ENCODE peak calls at places on chromosomes 12 and 14, in eight cellular contexts. A is fibroblast of pulmonary artery, L is heart right ventricle, Q is Peyer's patch, M is endothelial cell, V is suprapubic skin, O is A549, G is mammary epithelial cell. X is an unnamed sample.

GRCh38 chr12:64077922-64078321 is 144.2 kb downstream of the KICS2 start:
- DNase-seq in A (peak; percentile 36), L (no peak), Q (no peak), M (no peak), V (no peak), O (peak; percentile 34), G (no peak), X (no peak)

GRCh38 chr12:42299392-42300308 is 26.2 kb downstream of the ZCRB1 start:
- DNase-seq in A (peak; percentile 46), L (no peak), Q (no peak), M (no peak), V (no peak), O (peak; percentile 49), G (peak; percentile 61), X (no peak)

GRCh38 chr12:131827961-131828534 is at the start of gene MMP17:
- DNase-seq in A (peak; percentile 63), L (peak; percentile 54), Q (peak; percentile 67), M (peak; percentile 64), V (no peak), O (peak; percentile 75), G (peak; percentile 34), X (peak; percentile 56)

GRCh38 chr14:67241416-67242362 is at the start of gene PALS1:
- DNase-seq in A (peak; percentile 85), L (no peak), Q (no peak), M (peak; percentile 83), V (no peak), O (peak; percentile 77), G (peak; percentile 84), X (no peak)

GRCh38 chr14:94136575-94137331 is 7.3 kb upstream of the IFI27L2 start:
- DNase-seq in A (peak; percentile 88), L (peak; percentile 88), Q (peak; percentile 96), M (peak; percentile 88), V (peak; percentile 92), O (peak; percentile 83), G (peak; percentile 71), X (peak; percentile 88)

GRCh38 chr14:67413806-67414769 is 2.1 kb upstream of the PLEK2 start:
- DNase-seq in A (peak; percentile 58), L (no peak), Q (no peak), M (no peak), V (no peak), O (peak; percentile 79), G (peak; percentile 96), X (no peak)

GRCh38 chr14:102231476-102232347 is 73.3 kb downstream of the MOK start:
- DNase-seq in A (no peak), L (no peak), Q (no peak), M (no peak), V (no peak), O (no peak), G (no peak), X (no peak)

GRCh38 chr12:108185002-108185401 is 55.9 kb downstream of the WSCD2 start:
- DNase-seq in A (no peak), L (no peak), Q (no peak), M (no peak), V (no peak), O (no peak), G (no peak), X (no peak)

GRCh38 chr12:63968685-63969084 is 124.2 kb downstream of the SRGAP1 start:
- DNase-seq in A (no peak), L (no peak), Q (no peak), M (no peak), V (no peak), O (no peak), G (no peak), X (no peak)

GRCh38 chr14:31207746-31208545 is at the start of gene HECTD1:
- DNase-seq in A (peak; percentile 88), L (peak; percentile 90), Q (peak; percentile 95), M (peak; percentile 96), V (peak; percentile 92), O (peak; percentile 92), G (peak; percentile 88), X (peak; percentile 93)

GRCh38 chr12:34287986-34288962 is 266.0 kb downstream of the ALG10 start:
- DNase-seq in A (no peak), L (no peak), Q (no peak), M (no peak), V (no peak), O (no peak), G (no peak), X (no peak)

GRCh38 chr14:51676549-51676948 is 24.8 kb downstream of the FRMD6 start:
- DNase-seq in A (peak; percentile 71), L (no peak), Q (no peak), M (no peak), V (no peak), O (no peak), G (peak; percentile 84), X (no peak)

GRCh38 chr12:114913871-114914801 is 230.2 kb upstream of the TBX3 start:
- DNase-seq in A (no peak), L (no peak), Q (peak; percentile 49), M (no peak), V (no peak), O (peak; percentile 82), G (peak; percentile 77), X (no peak)

GRCh38 chr12:6647083-6647604 is at the start of gene ACRBP:
- DNase-seq in A (peak; percentile 49), L (peak; percentile 87), Q (peak; percentile 86), M (peak; percentile 79), V (peak; percentile 85), O (no peak), G (no peak), X (peak; percentile 59)

GRCh38 chr12:121925361-121925725 is 7.0 kb downstream of the CFAP251 start:
- DNase-seq in A (peak; percentile 59), L (no peak), Q (no peak), M (no peak), V (no peak), O (no peak), G (no peak), X (no peak)

GRCh38 chr14:25759251-25759650 is 709.3 kb upstream of the STXBP6 start:
- DNase-seq in A (no peak), L (no peak), Q (no peak), M (no peak), V (no peak), O (no peak), G (no peak), X (no peak)

GRCh38 chr12:99910342-99910741 is 74.4 kb downstream of the ANKS1B start:
- DNase-seq in A (no peak), L (no peak), Q (no peak), M (no peak), V (no peak), O (no peak), G (no peak), X (no peak)
- TF ChIP-seq CTCF in A (no peak), L (no peak), Q (no peak), M (no peak), V (no peak), O (no peak), G (no peak), X (no peak)

GRCh38 chr12:77294016-77294415 is 228.6 kb upstream of the E2F7 start:
- DNase-seq in A (peak; percentile 24), L (no peak), Q (no peak), M (no peak), V (no peak), O (no peak), G (peak; percentile 27), X (no peak)
- TF ChIP-seq CTCF in A (no peak), L (no peak), Q (no peak), M (no peak), V (no peak), O (no peak), G (no peak), X (no peak)

GRCh38 chr14:105489607-105490317 is 1.3 kb upstream of the TEDC1 start:
- DNase-seq in A (peak; percentile 88), L (peak; percentile 80), Q (peak; percentile 96), M (peak; percentile 80), V (peak; percentile 95), O (peak; percentile 95), G (peak; percentile 84), X (peak; percentile 89)
- TF ChIP-seq CTCF in A (peak; percentile 69), L (peak; percentile 59), Q (peak; percentile 69), M (no peak), V (peak; percentile 35), O (peak; percentile 69), G (peak; percentile 45), X (no peak)

DNA sequence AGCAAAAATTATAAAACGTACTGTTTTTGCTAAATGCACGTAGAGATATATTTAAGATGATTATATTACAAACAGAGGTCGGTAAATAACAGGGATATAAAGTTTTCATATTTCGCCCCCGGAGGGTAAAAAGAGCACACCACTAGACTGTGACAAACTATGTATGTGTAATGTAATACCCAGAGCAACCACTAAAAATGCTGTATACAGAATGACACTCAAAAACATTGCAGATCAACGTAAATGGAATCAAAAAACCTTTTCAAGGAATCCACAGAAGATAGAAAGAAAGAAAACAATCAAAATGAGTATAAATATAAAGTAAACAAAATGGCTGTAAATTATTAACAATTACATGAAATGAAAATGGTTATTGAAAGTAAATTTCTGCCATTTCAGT is 37.6 kb upstream of the PRB4 start:
- DNase-seq in A (no peak), L (no peak), Q (no peak), M (no peak), V (no peak), O (no peak), G (no peak), X (no peak)
- TF ChIP-seq CTCF in A (no peak), L (no peak), Q (no peak), M (peak; percentile 73), V (no peak), O (no peak), G (peak; percentile 29), X (peak; percentile 69)

GRCh38 chr12:69630191-69630590 is 19.5 kb upstream of the LRRC10 start:
- DNase-seq in A (no peak), L (no peak), Q (no peak), M (no peak), V (no peak), O (peak; percentile 40), G (no peak), X (no peak)
- TF ChIP-seq CTCF in A (peak; percentile 18), L (no peak), Q (no peak), M (peak; percentile 14), V (no peak), O (peak; percentile 19), G (peak; percentile 36), X (no peak)

GRCh38 chr14:63443361-63443760 is 99.8 kb downstream of the PPP2R5E start:
- DNase-seq in A (no peak), L (no peak), Q (no peak), M (no peak), V (no peak), O (no peak), G (no peak), X (no peak)

GRCh38 chr14:63435204-63435603 is 108.0 kb downstream of the PPP2R5E start:
- DNase-seq in A (no peak), L (no peak), Q (no peak), M (no peak), V (no peak), O (no peak), G (no peak), X (no peak)

GRCh38 chr14:63436286-63437098 is 106.7 kb downstream of the PPP2R5E start:
- DNase-seq in A (no peak), L (no peak), Q (no peak), M (no peak), V (no peak), O (no peak), G (no peak), X (no peak)

GRCh38 chr14:63435838-63436237 is 107.3 kb downstream of the PPP2R5E start:
- DNase-seq in A (peak; percentile 67), L (peak; percentile 34), Q (peak; percentile 72), M (no peak), V (peak; percentile 86), O (peak; percentile 37), G (no peak), X (no peak)

GRCh38 chr14:63438065-63438757 is 105.0 kb downstream of the PPP2R5E start:
- DNase-seq in A (peak; percentile 98), L (peak; percentile 28), Q (peak; percentile 58), M (no peak), V (peak; percentile 74), O (peak; percentile 81), G (peak; percentile 95), X (peak; percentile 66)
- TF ChIP-seq CTCF in A (peak; percentile 30), L (no peak), Q (no peak), M (no peak), V (no peak), O (peak; percentile 12), G (no peak), X (no peak)